ENCODE peak calls at places on chromosome 9, in five cellular contexts. O is IMR-90, H is BJ, Z is bronchial epithelial cell, G is tibial artery. U is an unnamed sample.

GRCh38 chr9:133184971-133185370 is 21.3 kb upstream of the GBGT1 start:
- DNase-seq in O (peak), H (peak), Z (peak), G (no peak), U (peak)

GRCh38 chr9:114225534-114226288 is 70.4 kb downstream of the COL27A1 start:
- DNase-seq in O (peak), H (no peak), Z (peak), G (no peak), U (no peak)

GRCh38 chr9:129552064-129552463 is 68.8 kb downstream of the C9orf50 start:
- DNase-seq in O (no peak), H (no peak), Z (no peak), G (no peak), U (no peak)

GRCh38 chr9:128920381-128921058 is at the start of gene PHYHD1:
- DNase-seq in O (peak), H (no peak), Z (peak), G (peak), U (peak)

GRCh38 chr9:105681724-105682123 is 12.6 kb upstream of the TMEM38B start:
- DNase-seq in O (peak), H (no peak), Z (peak), G (no peak), U (peak)

GRCh38 chr9:115229496-115229895 is 111.5 kb upstream of the TNC start:
- DNase-seq in O (no peak), H (no peak), Z (peak), G (no peak), U (no peak)

GRCh38 chr9:69120380-69121154 is 53.5 kb upstream of the TJP2 start:
- DNase-seq in O (no peak), H (no peak), Z (peak), G (no peak), U (no peak)

GRCh38 chr9:127779136-127779981 is 893 bp upstream of the SH2D3C start:
- DNase-seq in O (no peak), H (no peak), Z (no peak), G (no peak), U (peak)

GRCh38 chr9:135086597-135087488 is 625 bp upstream of the OLFM1 start:
- DNase-seq in O (no peak), H (no peak), Z (no peak), G (no peak), U (no peak)

GRCh38 chr9:109975574-109976327 is 195.8 kb downstream of the PALM2AKAP2 start:
- DNase-seq in O (peak), H (no peak), Z (no peak), G (no peak), U (peak)

GRCh38 chr9:126788631-126789349 is 16.1 kb upstream of the ZBTB43 start:
- DNase-seq in O (peak), H (no peak), Z (peak), G (no peak), U (peak)

GRCh38 chr9:97299809-97300414 is 7.5 kb upstream of the CCDC180 start:
- DNase-seq in O (no peak), H (no peak), Z (no peak), G (no peak), U (no peak)

GRCh38 chr9:101737705-101738565 is 512 bp downstream of the GRIN3A start:
- DNase-seq in O (no peak), H (no peak), Z (no peak), G (no peak), U (peak)

GRCh38 chr9:87803166-87803565 is 77.2 kb downstream of the CTSL start:
- DNase-seq in O (no peak), H (no peak), Z (no peak), G (no peak), U (no peak)

GRCh38 chr9:99690573-99690972 is 131.1 kb upstream of the NR4A3 start:
- DNase-seq in O (no peak), H (no peak), Z (no peak), G (no peak), U (no peak)

GRCh38 chr9:95049761-95050160 is 267.7 kb downstream of the FANCC start:
- DNase-seq in O (no peak), H (no peak), Z (no peak), G (no peak), U (no peak)

GRCh38 chr9:126703330-126704156 is 89.8 kb downstream of the LMX1B start:
- DNase-seq in O (no peak), H (no peak), Z (no peak), G (no peak), U (no peak)

GRCh38 chr9:80496901-80497565 is 925.3 kb downstream of the TLE4 start:
- DNase-seq in O (no peak), H (no peak), Z (no peak), G (no peak), U (no peak)

GRCh38 chr9:89442981-89443817 is 54.7 kb downstream of the SEMA4D start:
- DNase-seq in O (peak), H (no peak), Z (no peak), G (no peak), U (peak)

GRCh38 chr9:70407081-70407503 is 7.4 kb downstream of the KLF9 start:
- DNase-seq in O (peak), H (peak), Z (peak), G (no peak), U (peak)

GRCh38 chr9:86636614-86637013 is 282.4 kb upstream of the TUT7 start:
- DNase-seq in O (no peak), H (no peak), Z (no peak), G (no peak), U (peak)

GRCh38 chr9:17906204-17906840 is 327.5 kb downstream of the SH3GL2 start:
- DNase-seq in O (no peak), H (no peak), Z (no peak), G (peak), U (peak)

GRCh38 chr9:137449931-137450537 is 8.9 kb upstream of the ENTPD8 start:
- DNase-seq in O (no peak), H (no peak), Z (no peak), G (no peak), U (no peak)

GRCh38 chr9:89036862-89037261 is 45.6 kb downstream of the S1PR3 start:
- DNase-seq in O (no peak), H (no peak), Z (no peak), G (peak), U (no peak)

GRCh38 chr9:12862596-12862995 is 87.8 kb downstream of the LURAP1L start:
- DNase-seq in O (no peak), H (no peak), Z (no peak), G (no peak), U (no peak)

GRCh38 chr9:20330688-20331087 is 291.6 kb downstream of the MLLT3 start:
- DNase-seq in O (no peak), H (no peak), Z (no peak), G (no peak), U (no peak)
- H3K4me3 ChIP-seq in O (no peak), H (no peak), Z (no peak), G (no peak), U (no peak)

DNA sequence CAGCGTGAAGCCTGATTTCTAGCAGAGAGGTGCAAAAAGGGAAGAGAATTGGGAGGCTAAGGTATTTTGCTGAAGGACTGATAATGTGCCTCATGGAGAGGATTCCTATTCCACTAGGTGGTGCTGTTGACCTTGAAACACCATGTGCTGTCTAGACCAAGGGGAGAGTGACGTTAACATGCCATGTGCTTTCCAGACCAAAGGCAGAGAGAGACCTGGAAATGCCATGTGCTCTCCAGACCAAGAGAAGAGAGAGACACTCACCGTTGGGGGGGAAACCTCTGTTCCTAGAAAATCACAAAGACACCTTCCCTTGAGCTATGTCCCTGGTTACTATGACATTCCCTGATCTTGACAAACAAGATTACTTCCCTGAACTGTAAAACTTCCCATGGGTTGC is 286.0 kb upstream of the TUSC1 start:
- DNase-seq in O (peak), H (peak), Z (peak), G (no peak), U (peak)
- TF ChIP-seq CTCF in O (peak), H (peak), Z (peak), G (peak), U (peak)

DNA sequence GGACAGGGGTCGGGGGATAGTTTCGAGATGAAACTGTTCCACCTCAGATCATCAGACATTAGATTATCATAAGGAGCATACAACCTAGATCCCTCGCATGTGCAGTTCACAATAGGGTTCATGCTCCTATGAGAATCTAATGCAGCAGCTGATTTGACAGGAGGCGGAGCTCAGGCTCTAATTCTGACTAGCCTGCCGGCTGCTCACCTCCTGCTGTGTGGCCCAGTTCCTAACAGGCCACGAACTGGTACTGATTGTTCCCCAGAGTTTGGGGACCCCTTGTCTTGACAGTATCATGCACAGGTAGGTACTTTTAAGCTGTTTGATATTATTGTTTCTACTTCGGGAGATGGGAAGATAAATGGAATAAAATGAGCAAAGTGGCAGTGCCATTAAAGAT is 66.9 kb downstream of the ZCCHC7 start:
- DNase-seq in O (no peak), H (no peak), Z (no peak), G (no peak), U (no peak)
- H3K4me3 ChIP-seq in O (no peak), H (no peak), Z (no peak), G (no peak), U (no peak)

GRCh38 chr9:93422987-93423386 is 28.5 kb upstream of the FAM120A start:
- DNase-seq in O (peak), H (no peak), Z (no peak), G (no peak), U (no peak)

GRCh38 chr9:93431498-93432105 is 19.9 kb upstream of the FAM120A start:
- DNase-seq in O (no peak), H (no peak), Z (no peak), G (peak), U (no peak)

GRCh38 chr9:93432964-93433363 is 18.5 kb upstream of the FAM120A start:
- DNase-seq in O (no peak), H (no peak), Z (no peak), G (no peak), U (no peak)

GRCh38 chr9:93427655-93428379 is 23.7 kb upstream of the FAM120A start:
- DNase-seq in O (no peak), H (no peak), Z (no peak), G (no peak), U (no peak)
- TF ChIP-seq CTCF in O (no peak), H (no peak), Z (peak), G (no peak), U (no peak)

U was measured in cardiac fibroblast.